ENCODE peak calls at places on chromosomes 1 and 21, in five cellular contexts. One of them, this sample, is unnamed.

GRCh38 chr1:93681095-93681548 is 515 bp downstream of the BCAR3 start:
- DNase-seq in stomach: no peak
- DNase-seq in right cardiac atrium: no peak
- DNase-seq in tibial artery: no peak
- DNase-seq in esophagus squamous epithelium: no peak
- DNase-seq in this sample: no peak

GRCh38 chr1:231423648-231424047 is 1.6 kb upstream of the EGLN1 start:
- DNase-seq in stomach: no peak
- DNase-seq in right cardiac atrium: no peak
- DNase-seq in tibial artery: no peak
- DNase-seq in esophagus squamous epithelium: no peak
- DNase-seq in this sample: no peak

GRCh38 chr1:65146908-65147423 is 1.0 kb upstream of the AK4 start:
- DNase-seq in stomach: no peak
- DNase-seq in right cardiac atrium: no peak
- DNase-seq in tibial artery: no peak
- DNase-seq in esophagus squamous epithelium: no peak
- DNase-seq in this sample: no peak

GRCh38 chr1:52506920-52507546 is 45.9 kb downstream of the TUT4 start:
- DNase-seq in stomach: no peak
- DNase-seq in right cardiac atrium: no peak
- DNase-seq in tibial artery: no peak
- DNase-seq in esophagus squamous epithelium: no peak
- DNase-seq in this sample: no peak

GRCh38 chr1:109761227-109762038 is 2.3 kb downstream of the EPS8L3 start:
- DNase-seq in stomach: peak; percentile 22
- DNase-seq in right cardiac atrium: peak; percentile 2
- DNase-seq in tibial artery: no peak
- DNase-seq in esophagus squamous epithelium: no peak
- DNase-seq in this sample: peak; percentile 42

GRCh38 chr1:235866913-235867850 is 476 bp upstream of the LYST start:
- DNase-seq in stomach: peak; percentile 98
- DNase-seq in right cardiac atrium: peak; percentile 95
- DNase-seq in tibial artery: peak; percentile 93
- DNase-seq in esophagus squamous epithelium: peak; percentile 74
- DNase-seq in this sample: peak; percentile 95

GRCh38 chr21:15195768-15196167 is 131.0 kb upstream of the NRIP1 start:
- DNase-seq in stomach: no peak
- DNase-seq in right cardiac atrium: no peak
- DNase-seq in tibial artery: no peak
- DNase-seq in esophagus squamous epithelium: no peak
- DNase-seq in this sample: no peak

GRCh38 chr1:43005460-43006351 is 47.0 kb upstream of the SLC2A1 start:
- DNase-seq in stomach: no peak
- DNase-seq in right cardiac atrium: no peak
- DNase-seq in tibial artery: no peak
- DNase-seq in esophagus squamous epithelium: no peak
- DNase-seq in this sample: no peak

GRCh38 chr1:57872913-57873312 is 449.1 kb upstream of the DAB1 start:
- DNase-seq in stomach: no peak
- DNase-seq in right cardiac atrium: no peak
- DNase-seq in tibial artery: no peak
- DNase-seq in esophagus squamous epithelium: no peak
- DNase-seq in this sample: no peak

GRCh38 chr1:241715956-241716355 is 63.9 kb downstream of the WDR64 start:
- DNase-seq in stomach: no peak
- DNase-seq in right cardiac atrium: no peak
- DNase-seq in tibial artery: no peak
- DNase-seq in esophagus squamous epithelium: no peak
- DNase-seq in this sample: no peak

GRCh38 chr1:183139281-183139942 is 46.7 kb upstream of the LAMC2 start:
- DNase-seq in stomach: no peak
- DNase-seq in right cardiac atrium: no peak
- DNase-seq in tibial artery: no peak
- DNase-seq in esophagus squamous epithelium: no peak
- DNase-seq in this sample: no peak

GRCh38 chr1:50783286-50783685 is 176.8 kb downstream of the FAF1 start:
- DNase-seq in stomach: no peak
- DNase-seq in right cardiac atrium: no peak
- DNase-seq in tibial artery: no peak
- DNase-seq in esophagus squamous epithelium: no peak
- DNase-seq in this sample: no peak

GRCh38 chr1:224616761-224617409 is 768 bp downstream of the CNIH3 start:
- DNase-seq in stomach: no peak
- DNase-seq in right cardiac atrium: no peak
- DNase-seq in tibial artery: no peak
- DNase-seq in esophagus squamous epithelium: no peak
- DNase-seq in this sample: no peak
- H3K4me3 ChIP-seq in stomach: peak overlapping the region; percentile 46
- H3K4me3 ChIP-seq in right cardiac atrium: peak overlapping the region; percentile 10
- H3K4me3 ChIP-seq in tibial artery: peak overlapping the region; percentile 43
- H3K4me3 ChIP-seq in esophagus squamous epithelium: peak overlapping the region; percentile 45
- H3K4me3 ChIP-seq in this sample: peak overlapping the region; percentile 62

GRCh38 chr1:16115468-16116363 is 40.2 kb downstream of the EPHA2 start:
- DNase-seq in stomach: no peak
- DNase-seq in right cardiac atrium: no peak
- DNase-seq in tibial artery: no peak
- DNase-seq in esophagus squamous epithelium: no peak
- DNase-seq in this sample: no peak

GRCh38 chr1:16117936-16118335 is 37.9 kb downstream of the EPHA2 start:
- DNase-seq in stomach: no peak
- DNase-seq in right cardiac atrium: no peak
- DNase-seq in tibial artery: no peak
- DNase-seq in esophagus squamous epithelium: no peak
- DNase-seq in this sample: no peak

GRCh38 chr1:16114527-16115467 is 41.1 kb downstream of the EPHA2 start:
- DNase-seq in stomach: no peak
- DNase-seq in right cardiac atrium: no peak
- DNase-seq in tibial artery: no peak
- DNase-seq in esophagus squamous epithelium: no peak
- DNase-seq in this sample: no peak

GRCh38 chr1:16117369-16117768 is 38.5 kb downstream of the EPHA2 start:
- DNase-seq in stomach: no peak
- DNase-seq in right cardiac atrium: no peak
- DNase-seq in tibial artery: no peak
- DNase-seq in esophagus squamous epithelium: no peak
- DNase-seq in this sample: no peak

DNA sequence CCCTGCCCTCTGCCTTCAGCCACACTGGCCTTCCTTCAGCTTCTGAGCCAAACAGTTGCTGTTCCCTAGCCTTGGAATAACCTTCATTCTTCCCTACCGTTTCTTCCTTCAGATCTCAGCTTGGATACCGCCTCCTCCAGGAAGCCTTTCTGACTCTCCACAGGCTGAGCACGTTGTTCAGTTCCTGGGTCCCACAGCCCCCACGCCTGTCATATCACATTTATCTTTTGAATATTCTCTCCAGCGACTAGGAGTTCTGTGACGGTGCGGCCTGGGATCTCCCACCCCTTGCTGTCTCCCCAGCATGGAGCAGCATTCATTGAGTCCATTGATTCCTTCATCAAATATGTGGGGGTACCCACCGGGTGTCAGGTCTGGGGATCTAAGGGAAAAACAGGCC is 39.2 kb downstream of the EPHA2 start:
- DNase-seq in stomach: no peak
- DNase-seq in right cardiac atrium: no peak
- DNase-seq in tibial artery: no peak
- DNase-seq in esophagus squamous epithelium: no peak
- DNase-seq in this sample: no peak
- H3K27ac ChIP-seq in stomach: no peak overlapping the region
- H3K27ac ChIP-seq in right cardiac atrium: no peak overlapping the region
- H3K27ac ChIP-seq in tibial artery: no peak overlapping the region
- H3K27ac ChIP-seq in esophagus squamous epithelium: no peak overlapping the region
- H3K27ac ChIP-seq in this sample: no peak overlapping the region

DNA sequence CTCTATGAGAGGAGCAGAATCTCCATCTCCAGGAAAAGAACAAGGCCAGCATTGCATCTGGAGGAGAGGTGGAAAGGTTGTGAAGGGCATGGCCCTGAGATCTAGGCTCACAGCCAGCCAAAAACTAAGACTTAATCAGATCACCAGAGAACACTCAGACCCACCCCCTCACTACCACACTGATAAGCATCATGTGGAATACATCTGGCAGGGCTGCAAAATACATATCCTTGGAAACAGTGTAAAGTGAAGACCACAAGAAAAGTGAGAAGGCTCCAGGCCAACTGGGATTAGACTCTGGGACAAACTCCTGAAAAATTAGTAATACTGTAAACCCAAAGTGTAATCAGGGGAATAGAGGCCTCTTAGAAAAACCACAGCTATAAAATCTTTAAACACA is 401.3 kb upstream of the RGS18 start:
- DNase-seq in stomach: no peak
- DNase-seq in right cardiac atrium: no peak
- DNase-seq in tibial artery: no peak
- DNase-seq in esophagus squamous epithelium: no peak
- DNase-seq in this sample: no peak
- H3K27me3 ChIP-seq in stomach: no peaks in the 10 kb centered on the region
- H3K27me3 ChIP-seq in right cardiac atrium: no peaks in the 10 kb centered on the region
- H3K27me3 ChIP-seq in tibial artery: no peaks in the 10 kb centered on the region
- H3K27me3 ChIP-seq in esophagus squamous epithelium: no peaks in the 10 kb centered on the region
- H3K27me3 ChIP-seq in this sample: no peaks in the 10 kb centered on the region

GRCh38 chr1:102875756-102876155 is 232.6 kb downstream of the COL11A1 start:
- DNase-seq in stomach: no peak
- DNase-seq in right cardiac atrium: no peak
- DNase-seq in tibial artery: no peak
- DNase-seq in esophagus squamous epithelium: no peak
- DNase-seq in this sample: no peak

GRCh38 chr1:102879439-102879993 is 228.8 kb downstream of the COL11A1 start:
- DNase-seq in stomach: no peak
- DNase-seq in right cardiac atrium: no peak
- DNase-seq in tibial artery: no peak
- DNase-seq in esophagus squamous epithelium: no peak
- DNase-seq in this sample: no peak
- H3K4me3 ChIP-seq in stomach: no peak overlapping the region
- H3K4me3 ChIP-seq in right cardiac atrium: no peak overlapping the region
- H3K4me3 ChIP-seq in tibial artery: no peak overlapping the region
- H3K4me3 ChIP-seq in esophagus squamous epithelium: no peak overlapping the region
- H3K4me3 ChIP-seq in this sample: no peak overlapping the region

DNA sequence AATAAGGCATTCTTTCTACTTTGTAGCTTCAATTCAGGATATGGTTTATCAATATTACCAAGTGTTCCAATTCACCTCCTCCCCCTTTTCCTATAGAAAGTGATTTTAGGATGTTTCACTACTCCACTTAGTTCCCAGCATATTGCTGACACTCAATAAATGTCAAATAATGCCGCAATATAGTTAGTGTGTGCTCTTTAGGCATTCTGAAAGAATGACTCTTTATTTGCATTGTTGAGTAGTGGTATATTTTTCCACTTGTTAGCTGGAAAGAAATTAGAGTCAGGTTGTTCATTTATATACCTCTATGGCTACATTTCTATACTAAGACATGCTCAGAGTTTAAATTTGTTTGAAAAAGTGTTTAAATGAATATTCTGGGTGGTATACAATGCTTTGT is 154.6 kb upstream of the C1orf105 start:
- DNase-seq in stomach: no peak
- DNase-seq in right cardiac atrium: no peak
- DNase-seq in tibial artery: no peak
- DNase-seq in esophagus squamous epithelium: no peak
- DNase-seq in this sample: no peak
- H3K27ac ChIP-seq in stomach: no peak overlapping the region
- H3K27ac ChIP-seq in right cardiac atrium: no peak overlapping the region
- H3K27ac ChIP-seq in tibial artery: no peak overlapping the region
- H3K27ac ChIP-seq in esophagus squamous epithelium: no peak overlapping the region
- H3K27ac ChIP-seq in this sample: no peak overlapping the region

GRCh38 chr1:7234471-7234755 is 449.2 kb downstream of the CAMTA1 start:
- DNase-seq in stomach: peak; percentile 79
- DNase-seq in right cardiac atrium: no peak
- DNase-seq in tibial artery: no peak
- DNase-seq in esophagus squamous epithelium: no peak
- DNase-seq in this sample: no peak

GRCh38 chr1:7236844-7237515 is 451.7 kb downstream of the CAMTA1 start:
- DNase-seq in stomach: no peak
- DNase-seq in right cardiac atrium: no peak
- DNase-seq in tibial artery: no peak
- DNase-seq in esophagus squamous epithelium: no peak
- DNase-seq in this sample: no peak

GRCh38 chr1:7232936-7233540 is 447.8 kb downstream of the CAMTA1 start:
- DNase-seq in stomach: no peak
- DNase-seq in right cardiac atrium: no peak
- DNase-seq in tibial artery: no peak
- DNase-seq in esophagus squamous epithelium: no peak
- DNase-seq in this sample: no peak

GRCh38 chr1:7233646-7234470 is 448.6 kb downstream of the CAMTA1 start:
- DNase-seq in stomach: no peak
- DNase-seq in right cardiac atrium: no peak
- DNase-seq in tibial artery: no peak
- DNase-seq in esophagus squamous epithelium: no peak
- DNase-seq in this sample: no peak

DNA sequence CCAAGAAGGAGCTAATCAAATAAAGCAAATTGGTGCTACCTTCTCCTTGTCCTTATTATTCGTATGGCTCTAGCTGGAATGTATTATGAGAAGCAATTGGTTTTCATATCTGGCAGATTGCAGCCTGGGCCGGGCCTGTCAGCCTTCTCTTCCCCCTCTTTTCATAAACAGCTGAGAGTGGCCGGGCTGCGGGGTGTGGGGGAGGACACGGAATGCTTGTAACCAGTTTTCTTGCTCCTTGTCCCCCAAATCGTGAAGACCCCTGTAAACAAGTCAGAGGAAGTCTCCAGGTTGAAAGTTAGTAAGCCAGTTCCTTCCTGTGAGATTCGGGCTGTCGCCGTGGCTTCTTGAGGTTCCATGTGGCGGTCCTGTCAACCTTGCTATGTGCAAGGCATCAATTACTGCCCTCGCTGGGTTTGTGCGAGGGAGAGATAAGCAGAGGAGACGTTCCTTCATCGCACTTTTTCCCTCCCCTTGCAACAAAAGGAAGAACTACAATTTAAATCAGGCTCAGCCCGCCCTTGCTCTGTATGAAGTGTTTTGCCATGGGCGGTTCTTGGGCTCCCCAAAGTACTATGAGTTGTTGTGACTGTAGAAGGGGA is 450.7 kb downstream of the CAMTA1 start:
- DNase-seq in stomach: no peak
- DNase-seq in right cardiac atrium: no peak
- DNase-seq in tibial artery: no peak
- DNase-seq in esophagus squamous epithelium: no peak
- DNase-seq in this sample: no peak
- H3K27me3 ChIP-seq in stomach: no peaks in the 10 kb centered on the region
- H3K27me3 ChIP-seq in right cardiac atrium: no peaks in the 10 kb centered on the region
- H3K27me3 ChIP-seq in tibial artery: peaks cover 8% of the 10 kb centered on the region
- H3K27me3 ChIP-seq in esophagus squamous epithelium: no peaks in the 10 kb centered on the region
- H3K27me3 ChIP-seq in this sample: no peaks in the 10 kb centered on the region

This sample was measured in left ventricle myocardium inferior.